ENCODE peak calls at places on chromosomes 2 and 18, in seven cellular contexts. G is H1, J is IMR-90, A is neuronal stem cell, X is mesenchymal stem cell, H is H9, Q is trophoblast cell. D is an unnamed sample. For H3K4me1, the result is how much of the 10 kb centered on the place peaks cover.

GRCh38 chr2:127701193-127701650 is at the start of gene SFT2D3:
- DNase-seq in G (peak), J (peak), A (peak), X (peak), H (peak), Q (peak), D (peak)

GRCh38 chr18:39773656-39774055 is 2181.4 kb upstream of the PIK3C3 start:
- DNase-seq in G (no peak), J (peak), A (no peak), X (no peak), H (no peak), Q (no peak), D (no peak)

GRCh38 chr18:47184419-47185050 is 8.4 kb upstream of the IER3IP1 start:
- DNase-seq in G (no peak), J (peak), A (no peak), X (peak), H (no peak), Q (peak), D (peak)

GRCh38 chr2:105454801-105455485 is 56.1 kb upstream of the FHL2 start:
- DNase-seq in G (no peak), J (peak), A (no peak), X (peak), H (peak), Q (peak), D (peak)

GRCh38 chr2:94872088-94872618 is 923 bp downstream of the TEKT4 start:
- DNase-seq in G (no peak), J (no peak), A (no peak), X (no peak), H (no peak), Q (no peak), D (no peak)

GRCh38 chr18:60044290-60045006 is 144.7 kb downstream of the PMAIP1 start:
- DNase-seq in G (no peak), J (peak), A (no peak), X (no peak), H (no peak), Q (no peak), D (no peak)

GRCh38 chr18:62072370-62072769 is 114.5 kb downstream of the PIGN start:
- DNase-seq in G (no peak), J (no peak), A (no peak), X (no peak), H (no peak), Q (no peak), D (no peak)

GRCh38 chr2:231308219-231308618 is 87.3 kb upstream of the B3GNT7 start:
- DNase-seq in G (no peak), J (no peak), A (no peak), X (no peak), H (no peak), Q (no peak), D (no peak)

GRCh38 chr2:17626986-17627385 is 86.5 kb downstream of the VSNL1 start:
- DNase-seq in G (no peak), J (no peak), A (no peak), X (no peak), H (no peak), Q (peak), D (peak)

GRCh38 chr2:96802281-96802595 is 13.8 kb upstream of the CNNM3 start:
- DNase-seq in G (no peak), J (no peak), A (no peak), X (no peak), H (no peak), Q (no peak), D (no peak)

GRCh38 chr18:577606-578005 is 2.6 kb upstream of the CETN1 start:
- DNase-seq in G (no peak), J (no peak), A (no peak), X (peak), H (no peak), Q (no peak), D (peak)

GRCh38 chr2:240992572-240993291 is 5.7 kb upstream of the SNED1 start:
- DNase-seq in G (peak), J (no peak), A (no peak), X (no peak), H (peak), Q (no peak), D (no peak)

GRCh38 chr2:135913726-135914365 is 37.6 kb upstream of the MCM6 start:
- DNase-seq in G (no peak), J (peak), A (peak), X (peak), H (no peak), Q (peak), D (peak)

GRCh38 chr2:196249171-196249570 is 77.8 kb upstream of the STK17B start:
- DNase-seq in G (no peak), J (peak), A (no peak), X (no peak), H (no peak), Q (no peak), D (no peak)

GRCh38 chr2:99808801-99809200 is 319.0 kb upstream of the REV1 start:
- DNase-seq in G (no peak), J (no peak), A (no peak), X (no peak), H (no peak), Q (peak), D (no peak)

GRCh38 chr2:55616509-55617159 is 788 bp downstream of the PPP4R3B start:
- DNase-seq in G (no peak), J (peak), A (peak), X (peak), H (no peak), Q (peak), D (peak)

GRCh38 chr18:46061387-46061786 is 10.7 kb downstream of the PSTPIP2 start:
- DNase-seq in G (no peak), J (no peak), A (no peak), X (no peak), H (no peak), Q (no peak), D (no peak)

GRCh38 chr2:37552339-37552738 is 119.1 kb downstream of the CDC42EP3 start:
- DNase-seq in G (no peak), J (no peak), A (no peak), X (no peak), H (no peak), Q (peak), D (no peak)

GRCh38 chr2:163799807-163800206 is 64.0 kb upstream of the FIGN start:
- DNase-seq in G (no peak), J (no peak), A (no peak), X (no peak), H (no peak), Q (no peak), D (no peak)

GRCh38 chr2:142190805-142191204 is 60.0 kb upstream of the LRP1B start:
- DNase-seq in G (no peak), J (peak), A (no peak), X (peak), H (peak), Q (peak), D (peak)

GRCh38 chr18:76569644-76570415 is 74.8 kb upstream of the ZNF516 start:
- DNase-seq in G (peak), J (no peak), A (no peak), X (no peak), H (no peak), Q (no peak), D (no peak)

GRCh38 chr2:167550448-167550847 is 662.2 kb downstream of the XIRP2 start:
- DNase-seq in G (no peak), J (peak), A (no peak), X (peak), H (no peak), Q (peak), D (peak)

GRCh38 chr2:192314800-192315481 is 120.2 kb upstream of the TMEFF2 start:
- DNase-seq in G (no peak), J (no peak), A (no peak), X (no peak), H (no peak), Q (no peak), D (no peak)

GRCh38 chr2:223180463-223180862 is 128.5 kb downstream of the KCNE4 start:
- DNase-seq in G (no peak), J (no peak), A (no peak), X (no peak), H (no peak), Q (no peak), D (no peak)

GRCh38 chr2:233100192-233100998 is 40.3 kb downstream of the INPP5D start:
- DNase-seq in G (no peak), J (no peak), A (no peak), X (no peak), H (no peak), Q (no peak), D (peak)

DNA sequence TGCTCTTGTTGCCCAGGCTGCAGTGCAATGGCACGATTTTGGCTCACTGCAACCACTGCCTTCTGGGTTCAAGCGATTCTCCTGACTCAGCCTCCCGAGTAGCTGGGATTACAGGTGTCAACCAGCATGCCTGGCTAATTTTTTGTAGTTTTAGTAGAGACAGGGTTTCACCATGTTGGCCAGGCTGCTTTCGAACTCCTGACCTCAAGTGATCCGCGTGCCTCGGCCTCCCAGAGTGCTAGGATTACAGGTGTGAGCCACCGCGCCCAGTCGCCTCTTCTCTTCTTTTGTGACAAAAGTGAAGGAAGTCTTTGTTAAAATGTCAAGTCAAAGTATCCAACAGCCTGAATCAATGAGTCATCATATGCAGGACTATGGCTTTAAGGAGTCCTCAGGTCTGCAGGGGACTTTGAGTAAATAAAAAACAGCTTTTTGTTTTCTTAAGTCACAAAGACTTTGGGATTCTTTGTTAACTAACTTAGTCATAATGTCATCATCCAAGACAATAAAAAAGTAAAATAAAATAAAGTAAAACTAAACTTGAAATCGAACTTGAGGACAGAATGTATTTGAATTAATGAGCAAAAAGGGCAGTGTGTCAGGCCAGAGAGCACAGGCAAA is 1153.2 kb downstream of the SUCLG1 start:
- DNase-seq in G (no peak), J (no peak), A (no peak), X (no peak), H (no peak), Q (no peak), D (peak)
- H3K9ac ChIP-seq in G (no peak), J (no peak), A (no peak), X (no peak), H (no peak), Q (peak), D (no peak)

GRCh38 chr18:55089595-55089994 is 130.3 kb upstream of the CCDC68 start:
- DNase-seq in G (no peak), J (peak), A (no peak), X (no peak), H (no peak), Q (no peak), D (no peak)
- H2AK5ac ChIP-seq in G (no peak), J (no peak), A (no peak), X (no peak), H (no peak), Q (no peak), D (no peak)

GRCh38 chr18:8773980-8774379 is 68.6 kb downstream of the MTCL1 start:
- DNase-seq in G (no peak), J (no peak), A (no peak), X (peak), H (no peak), Q (no peak), D (no peak)
- H3K4me1 ChIP-seq in G (under half), J (under half), A (under half), X (under half), H (under half), Q (under half), D (under half)

GRCh38 chr2:113272463-113272862 is 6.3 kb downstream of the PAX8 start:
- DNase-seq in G (no peak), J (no peak), A (no peak), X (no peak), H (no peak), Q (no peak), D (no peak)
- H3K9ac ChIP-seq in G (no peak), J (no peak), A (no peak), X (no peak), H (no peak), Q (no peak), D (no peak)

DNA sequence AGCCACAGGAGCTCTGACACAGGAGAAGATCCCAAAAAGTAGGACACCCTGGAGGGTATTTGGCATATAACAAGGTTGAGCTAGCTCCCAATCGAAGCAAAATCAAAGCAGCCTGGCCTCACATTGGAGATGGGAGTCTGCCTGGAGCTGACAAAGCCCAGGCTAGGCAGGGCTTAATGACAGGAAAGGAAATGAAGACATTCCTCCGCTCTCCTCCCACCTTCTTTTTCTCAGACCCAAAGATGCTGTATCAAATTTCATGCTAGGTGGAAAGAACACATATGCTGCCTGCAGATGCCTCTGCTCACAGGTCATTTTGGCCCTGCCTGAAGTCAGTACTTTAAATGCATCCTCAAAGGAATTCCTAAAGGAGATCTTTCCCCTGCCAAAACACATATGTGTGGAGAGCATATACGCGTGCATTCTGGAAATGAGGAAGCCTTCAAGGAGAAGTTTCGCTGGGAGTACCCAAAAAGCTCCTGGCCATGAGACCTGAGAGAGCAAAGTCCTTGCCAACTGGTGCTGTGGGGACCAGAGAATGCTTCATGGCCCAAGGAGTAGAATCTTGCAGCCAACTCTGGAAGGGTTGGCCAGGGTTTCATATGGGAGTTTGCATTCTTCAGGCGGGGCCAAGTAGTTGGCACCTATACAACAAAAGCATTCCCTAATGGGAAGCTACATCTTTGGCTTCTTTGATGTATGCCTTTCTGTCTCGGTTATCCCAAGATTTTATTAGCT is 88.0 kb downstream of the AQP4 start:
- DNase-seq in G (no peak), J (no peak), A (no peak), X (no peak), H (peak), Q (no peak), D (peak)
- H2AK5ac ChIP-seq in G (no peak), J (no peak), A (no peak), X (no peak), H (no peak), Q (no peak), D (no peak)

DNA sequence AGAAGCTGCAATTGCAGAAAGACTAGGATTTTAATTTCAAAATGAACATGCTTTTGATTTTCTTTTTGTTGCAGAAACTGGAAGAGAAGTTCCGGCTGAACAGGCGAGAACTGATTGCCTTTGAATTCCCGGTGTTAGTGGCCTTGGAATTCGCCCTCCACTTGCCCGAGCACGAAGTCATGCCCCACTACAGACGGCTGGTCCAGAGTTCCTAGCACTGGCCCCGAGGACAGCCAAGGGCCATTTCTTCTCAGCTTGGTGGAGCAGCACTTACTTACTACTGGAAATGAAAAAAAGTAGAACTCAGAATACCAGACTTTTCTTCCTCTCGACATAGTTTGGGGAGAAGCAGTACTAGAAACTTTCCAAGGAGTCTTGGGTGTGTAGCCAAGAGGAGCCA is 121.9 kb downstream of the CABLES1 start:
- DNase-seq in G (no peak), J (no peak), A (no peak), X (no peak), H (no peak), Q (no peak), D (no peak)
- H3K4me1 ChIP-seq in G (under half), J (under half), A (under half), X (under half), H (under half), Q (under half), D (under half)

GRCh38 chr2:202934456-202934855 is 22.4 kb downstream of the CARF start:
- DNase-seq in G (no peak), J (no peak), A (no peak), X (no peak), H (no peak), Q (peak), D (no peak)

GRCh38 chr2:202938960-202939359 is 26.9 kb downstream of the CARF start:
- DNase-seq in G (no peak), J (no peak), A (no peak), X (no peak), H (no peak), Q (no peak), D (no peak)

GRCh38 chr2:202933139-202933510 is 21.1 kb downstream of the CARF start:
- DNase-seq in G (no peak), J (no peak), A (no peak), X (no peak), H (no peak), Q (peak), D (no peak)

GRCh38 chr2:202932425-202933138 is 20.5 kb downstream of the CARF start:
- DNase-seq in G (no peak), J (peak), A (no peak), X (peak), H (no peak), Q (peak), D (peak)

DNA sequence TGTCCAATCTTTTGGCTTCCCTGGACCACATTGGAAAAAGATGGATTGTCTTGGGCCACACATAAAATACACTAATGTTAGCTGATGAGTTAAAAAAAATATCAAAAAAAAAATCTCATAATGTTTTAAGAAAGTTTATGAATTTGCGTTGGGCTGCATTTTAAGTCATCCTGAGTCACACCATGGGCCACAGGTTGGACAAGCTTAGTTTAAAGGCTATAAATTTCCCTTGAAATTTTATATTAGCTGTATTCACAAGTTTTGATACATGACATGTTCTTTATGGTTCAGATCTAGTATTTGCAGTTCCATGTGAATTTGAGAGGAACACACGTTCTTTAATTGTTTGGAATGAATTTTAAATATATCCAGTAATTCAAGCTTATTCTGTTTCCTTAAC is 21.9 kb downstream of the CARF start:
- DNase-seq in G (no peak), J (no peak), A (no peak), X (no peak), H (no peak), Q (peak), D (no peak)
- H3K9ac ChIP-seq in G (no peak), J (no peak), A (no peak), X (no peak), H (no peak), Q (no peak), D (no peak)

GRCh38 chr2:217934321-217935131 is 68.3 kb downstream of the TNS1 start:
- DNase-seq in G (no peak), J (peak), A (no peak), X (peak), H (no peak), Q (peak), D (no peak)
- H2AK5ac ChIP-seq in G (peak), J (peak), A (no peak), X (peak), H (no peak), Q (no peak), D (no peak)

DNA sequence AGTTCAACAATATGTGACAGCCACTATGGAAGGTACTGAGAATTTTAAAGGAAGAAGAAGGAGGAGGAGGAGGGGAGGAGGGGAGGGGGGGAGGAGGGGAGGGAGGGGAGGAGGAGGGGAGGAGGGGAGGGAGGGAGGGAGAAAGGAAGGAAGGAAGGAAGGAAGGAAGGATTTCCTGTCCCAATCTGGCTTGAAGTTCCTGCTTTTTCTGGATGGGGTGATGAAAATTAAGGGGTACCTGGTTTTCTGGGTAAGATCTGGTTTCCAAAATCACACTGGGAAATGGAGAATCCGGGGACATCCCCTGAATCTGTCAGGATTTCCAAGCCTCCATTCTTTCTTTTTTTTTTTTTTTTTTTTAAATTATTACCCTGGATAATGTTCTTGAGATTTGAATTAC is 271.8 kb downstream of the MTX2 start:
- DNase-seq in G (no peak), J (no peak), A (no peak), X (no peak), H (no peak), Q (no peak), D (no peak)
- H3K4me1 ChIP-seq in G (under half), J (under half), A (under half), X (under half), H (under half), Q (under half), D (under half)

D was measured in mesendoderm.